ENCODE peak calls at places on chromosomes 2 and 18, in eight cellular contexts. N is cardiac septum; F is HL-60; W is activated CD8-positive, alpha-beta T cell treated with anti-CD3 and anti-CD28 coated beads, Interleukin-2, amount 10 ng/mL, durations not matched to agents 7 days and 5 days; B is T-helper 1 cell; Y is NCI-H345; U is GM13976; K is naive B cell. P is an unnamed sample.

GRCh38 chr18:55433140-55433539 is 154.9 kb downstream of the TCF4 start:
- DNase-seq in N (no peak), F (no peak), W (no peak), B (no peak), Y (no peak), U (no peak), K (no peak), P (no peak)

GRCh38 chr2:20125164-20125563 is 73.7 kb upstream of the LAPTM4A start:
- DNase-seq in N (no peak), F (no peak), W (no peak), B (no peak), Y (no peak), U (no peak), K (no peak), P (no peak)

GRCh38 chr2:120596990-120597594 is 138.6 kb upstream of the GLI2 start:
- DNase-seq in N (no peak), F (peak; percentile 92), W (no peak), B (no peak), Y (no peak), U (no peak), K (no peak), P (no peak)

GRCh38 chr2:106521016-106521415 is 33.9 kb downstream of the CD8B2 start:
- DNase-seq in N (no peak), F (no peak), W (no peak), B (no peak), Y (no peak), U (no peak), K (no peak), P (no peak)

GRCh38 chr18:76227759-76228158 is 267.3 kb downstream of the ZNF516 start:
- DNase-seq in N (no peak), F (no peak), W (no peak), B (no peak), Y (no peak), U (no peak), K (no peak), P (no peak)

GRCh38 chr2:239263937-239264837 is 136.6 kb downstream of the HDAC4 start:
- DNase-seq in N (peak; percentile 74), F (peak; percentile 64), W (peak; percentile 51), B (no peak), Y (no peak), U (no peak), K (no peak), P (no peak)

GRCh38 chr2:201807452-201807980 is 1.2 kb downstream of the CDK15 start:
- DNase-seq in N (no peak), F (no peak), W (no peak), B (no peak), Y (no peak), U (no peak), K (no peak), P (no peak)

GRCh38 chr2:84338069-84338468 is 121.0 kb downstream of the SUCLG1 start:
- DNase-seq in N (no peak), F (no peak), W (no peak), B (no peak), Y (no peak), U (no peak), K (no peak), P (peak; percentile 16)

GRCh38 chr18:2997846-2998599 is 14.9 kb downstream of the LPIN2 start:
- DNase-seq in N (no peak), F (no peak), W (no peak), B (no peak), Y (no peak), U (no peak), K (no peak), P (no peak)

GRCh38 chr2:190578158-190579057 is 43.9 kb upstream of the NEMP2 start:
- DNase-seq in N (no peak), F (no peak), W (peak; percentile 26), B (no peak), Y (peak; percentile 44), U (no peak), K (no peak), P (no peak)

GRCh38 chr2:10407841-10408648 is 40.1 kb downstream of the ODC1 start:
- DNase-seq in N (peak; percentile 88), F (peak; percentile 95), W (peak; percentile 77), B (no peak), Y (peak; percentile 36), U (peak; percentile 75), K (peak; percentile 34), P (peak; percentile 94)

GRCh38 chr2:149420053-149420963 is 89.9 kb downstream of the LYPD6 start:
- DNase-seq in N (no peak), F (no peak), W (no peak), B (no peak), Y (no peak), U (no peak), K (no peak), P (no peak)

GRCh38 chr18:55910328-55910727 is 322.3 kb upstream of the TCF4 start:
- DNase-seq in N (no peak), F (no peak), W (no peak), B (no peak), Y (no peak), U (no peak), K (no peak), P (no peak)

GRCh38 chr2:99490088-99491065 is 560 bp upstream of the REV1 start:
- DNase-seq in N (peak; percentile 96), F (peak; percentile 91), W (peak; percentile 92), B (peak; percentile 92), Y (peak; percentile 97), U (peak; percentile 97), K (peak; percentile 97), P (peak; percentile 89)

GRCh38 chr2:2232167-2232566 is 98.9 kb downstream of the MYT1L start:
- DNase-seq in N (no peak), F (no peak), W (no peak), B (no peak), Y (peak; percentile 63), U (no peak), K (no peak), P (no peak)

GRCh38 chr2:29749843-29750242 is 171.5 kb downstream of the ALK start:
- DNase-seq in N (no peak), F (no peak), W (no peak), B (no peak), Y (peak; percentile 89), U (no peak), K (no peak), P (no peak)

GRCh38 chr2:46382331-46383112 is 85.3 kb downstream of the EPAS1 start:
- DNase-seq in N (peak; percentile 71), F (no peak), W (no peak), B (no peak), Y (no peak), U (no peak), K (no peak), P (no peak)

GRCh38 chr18:48897531-48897930 is 53.2 kb downstream of the SMAD7 start:
- DNase-seq in N (peak; percentile 70), F (no peak), W (no peak), B (no peak), Y (no peak), U (no peak), K (no peak), P (no peak)

GRCh38 chr2:57443985-57444501 is 602.6 kb upstream of the VRK2 start:
- DNase-seq in N (no peak), F (peak; percentile 10), W (no peak), B (no peak), Y (no peak), U (no peak), K (no peak), P (peak; percentile 45)

GRCh38 chr2:136118819-136119716 is 1.1 kb upstream of the CXCR4 start:
- DNase-seq in N (peak; percentile 91), F (peak; percentile 84), W (peak; percentile 94), B (peak; percentile 76), Y (peak; percentile 87), U (peak; percentile 81), K (peak; percentile 92), P (peak; percentile 36)

GRCh38 chr18:78610646-78611045 is 369.0 kb upstream of the SALL3 start:
- DNase-seq in N (peak; percentile 31), F (no peak), W (no peak), B (no peak), Y (no peak), U (no peak), K (no peak), P (no peak)

GRCh38 chr18:47490882-47491281 is 239.4 kb upstream of the SKOR2 start:
- DNase-seq in N (no peak), F (no peak), W (no peak), B (no peak), Y (no peak), U (no peak), K (no peak), P (no peak)

GRCh38 chr18:9736942-9737813 is 29.1 kb downstream of the RAB31 start:
- DNase-seq in N (no peak), F (no peak), W (no peak), B (no peak), Y (peak; percentile 85), U (no peak), K (no peak), P (no peak)

GRCh38 chr2:185990861-185991525 is 252.4 kb downstream of the FSIP2 start:
- DNase-seq in N (no peak), F (no peak), W (no peak), B (no peak), Y (no peak), U (no peak), K (no peak), P (no peak)

GRCh38 chr18:8084160-8084559 is 517.0 kb downstream of the PTPRM start:
- DNase-seq in N (no peak), F (peak; percentile 37), W (no peak), B (no peak), Y (peak; percentile 70), U (no peak), K (no peak), P (peak; percentile 6)

GRCh38 chr2:101140978-101141655 is 10.1 kb downstream of the TBC1D8 start:
- DNase-seq in N (no peak), F (no peak), W (no peak), B (no peak), Y (no peak), U (no peak), K (no peak), P (no peak)

GRCh38 chr2:223889133-223889769 is 51.9 kb upstream of the AP1S3 start:
- DNase-seq in N (no peak), F (no peak), W (no peak), B (no peak), Y (no peak), U (no peak), K (no peak), P (no peak)

GRCh38 chr18:37962316-37962966 is 396.8 kb upstream of the CELF4 start:
- DNase-seq in N (no peak), F (no peak), W (no peak), B (no peak), Y (no peak), U (no peak), K (no peak), P (no peak)

GRCh38 chr18:26480897-26481795 is 67.2 kb downstream of the KCTD1 start:
- DNase-seq in N (no peak), F (no peak), W (no peak), B (no peak), Y (no peak), U (no peak), K (no peak), P (no peak)

GRCh38 chr2:238117199-238118154 is 17.3 kb downstream of the ESPNL start:
- DNase-seq in N (no peak), F (no peak), W (no peak), B (no peak), Y (no peak), U (no peak), K (no peak), P (no peak)

GRCh38 chr2:217844696-217845095 is 158.1 kb downstream of the TNS1 start:
- DNase-seq in N (no peak), F (no peak), W (no peak), B (no peak), Y (no peak), U (no peak), K (no peak), P (no peak)

GRCh38 chr2:232892221-232892620 is 22.2 kb downstream of the SNORC start:
- DNase-seq in N (no peak), F (no peak), W (no peak), B (no peak), Y (no peak), U (no peak), K (no peak), P (no peak)

P was measured in AML-193.